ENCODE peak calls at places on chromosomes 7 and 10, in ten cellular contexts. O, J, Y, B, N, L, D, Z, Q and M are unnamed samples.
A peak's percentile ranks its signal among the peaks of the same experiment; 100 is the strongest.

GRCh38 chr10:117929321-117930067 is 117.2 kb downstream of the RAB11FIP2 start:
- DNase-seq in O (no peak), J (no peak), Y (no peak), B (no peak), N (no peak), L (no peak), D (no peak), Z (no peak), Q (no peak), M (no peak)

GRCh38 chr7:93148135-93148534 is at the start of gene SAMD9L:
- DNase-seq in O (no peak), J (no peak), Y (peak; percentile 32), B (no peak), N (no peak), L (no peak), D (no peak), Z (no peak), Q (peak; percentile 54), M (peak; percentile 66)

GRCh38 chr7:140541513-140542192 is 62.3 kb upstream of the MKRN1 start:
- DNase-seq in O (peak; percentile 97), J (peak; percentile 82), Y (no peak), B (no peak), N (no peak), L (peak; percentile 73), D (no peak), Z (peak; percentile 90), Q (no peak), M (no peak)

GRCh38 chr7:82699773-82700186 is 256.2 kb upstream of the CACNA2D1 start:
- DNase-seq in O (peak; percentile 86), J (no peak), Y (no peak), B (no peak), N (no peak), L (no peak), D (no peak), Z (no peak), Q (no peak), M (no peak)

GRCh38 chr10:120552262-120552661 is 95.2 kb downstream of the PLPP4 start:
- DNase-seq in O (no peak), J (no peak), Y (no peak), B (no peak), N (no peak), L (no peak), D (no peak), Z (no peak), Q (no peak), M (no peak)

GRCh38 chr10:68106656-68107055 is 2.6 kb upstream of the MYPN start:
- DNase-seq in O (peak; percentile 90), J (peak; percentile 73), Y (no peak), B (no peak), N (no peak), L (no peak), D (no peak), Z (no peak), Q (no peak), M (no peak)

GRCh38 chr7:41107330-41107937 is 595.5 kb downstream of the INHBA start:
- DNase-seq in O (peak; percentile 97), J (no peak), Y (no peak), B (no peak), N (no peak), L (no peak), D (no peak), Z (no peak), Q (no peak), M (no peak)

GRCh38 chr10:103872137-103872933 is 17.0 kb upstream of the SH3PXD2A start:
- DNase-seq in O (peak; percentile 75), J (no peak), Y (no peak), B (no peak), N (no peak), L (no peak), D (no peak), Z (no peak), Q (no peak), M (no peak)

GRCh38 chr7:130486114-130486962 is 5.5 kb upstream of the MEST start:
- DNase-seq in O (no peak), J (no peak), Y (peak; percentile 53), B (no peak), N (no peak), L (peak; percentile 82), D (no peak), Z (peak; percentile 31), Q (peak; percentile 69), M (peak; percentile 95)

GRCh38 chr7:73974948-73975926 is 52.7 kb upstream of the ELN start:
- DNase-seq in O (no peak), J (no peak), Y (no peak), B (no peak), N (no peak), L (peak; percentile 76), D (no peak), Z (no peak), Q (no peak), M (no peak)

GRCh38 chr10:21732067-21732772 is 198.2 kb downstream of the MLLT10 start:
- DNase-seq in O (peak; percentile 45), J (peak; percentile 61), Y (peak; percentile 25), B (no peak), N (no peak), L (peak; percentile 85), D (peak; percentile 24), Z (no peak), Q (peak; percentile 57), M (peak; percentile 71)

GRCh38 chr10:102452672-102453340 is 1.5 kb upstream of the C10orf95 start:
- DNase-seq in O (peak; percentile 69), J (no peak), Y (no peak), B (no peak), N (no peak), L (peak; percentile 60), D (no peak), Z (no peak), Q (no peak), M (peak; percentile 84)

GRCh38 chr10:69172241-69172998 is 7.6 kb upstream of the SUPV3L1 start:
- DNase-seq in O (no peak), J (no peak), Y (no peak), B (no peak), N (no peak), L (no peak), D (no peak), Z (no peak), Q (no peak), M (no peak)

GRCh38 chr10:5945561-5946418 is 31.6 kb downstream of the IL15RA start:
- DNase-seq in O (peak; percentile 73), J (peak; percentile 93), Y (no peak), B (no peak), N (no peak), L (peak; percentile 93), D (no peak), Z (no peak), Q (no peak), M (peak; percentile 37)

GRCh38 chr7:5677538-5678294 is 103.7 kb downstream of the RNF216 start:
- DNase-seq in O (peak; percentile 78), J (peak; percentile 47), Y (peak; percentile 48), B (peak; percentile 67), N (no peak), L (peak; percentile 88), D (peak; percentile 46), Z (no peak), Q (peak; percentile 71), M (peak; percentile 84)

GRCh38 chr7:18087687-18088078 is 60.0 kb upstream of the PRPS1L1 start:
- DNase-seq in O (no peak), J (no peak), Y (no peak), B (peak; percentile 44), N (no peak), L (peak; percentile 19), D (no peak), Z (no peak), Q (no peak), M (no peak)

GRCh38 chr7:44415047-44415446 is 75.4 kb downstream of the NUDCD3 start:
- DNase-seq in O (peak; percentile 71), J (no peak), Y (no peak), B (no peak), N (no peak), L (no peak), D (no peak), Z (no peak), Q (no peak), M (no peak)

GRCh38 chr10:58578366-58578765 is 65.7 kb downstream of the BICC1 start:
- DNase-seq in O (no peak), J (no peak), Y (no peak), B (no peak), N (no peak), L (no peak), D (no peak), Z (no peak), Q (no peak), M (no peak)

GRCh38 chr10:87660484-87661133 is 931 bp downstream of the PAPSS2 start:
- DNase-seq in O (peak; percentile 65), J (no peak), Y (no peak), B (no peak), N (no peak), L (peak; percentile 73), D (no peak), Z (no peak), Q (no peak), M (no peak)

GRCh38 chr10:62095341-62096071 is 173.1 kb downstream of the RTKN2 start:
- DNase-seq in O (peak; percentile 19), J (no peak), Y (no peak), B (no peak), N (no peak), L (no peak), D (no peak), Z (no peak), Q (no peak), M (no peak)

GRCh38 chr10:77006836-77007511 is 630.6 kb downstream of the KCNMA1 start:
- DNase-seq in O (peak; percentile 13), J (no peak), Y (no peak), B (no peak), N (no peak), L (no peak), D (no peak), Z (no peak), Q (no peak), M (no peak)

GRCh38 chr10:81108516-81109199 is 571.0 kb downstream of the SH2D4B start:
- DNase-seq in O (peak; percentile 13), J (no peak), Y (no peak), B (no peak), N (no peak), L (no peak), D (no peak), Z (no peak), Q (no peak), M (peak; percentile 69)

GRCh38 chr10:38157270-38157685 is 63.1 kb downstream of the ZNF37A start:
- DNase-seq in O (peak; percentile 76), J (no peak), Y (no peak), B (no peak), N (no peak), L (no peak), D (no peak), Z (no peak), Q (no peak), M (no peak)

GRCh38 chr7:82441916-82442478 is 1.6 kb downstream of the CACNA2D1 start:
- DNase-seq in O (peak; percentile 20), J (no peak), Y (no peak), B (no peak), N (no peak), L (no peak), D (no peak), Z (no peak), Q (no peak), M (no peak)